ENCODE peak calls at places on chromosomes 2 and 18, in seven cellular contexts. S, D, N, B, I, H and R are unnamed samples.
A peak's percentile ranks its signal among the peaks of the same experiment; 100 is the strongest.

GRCh38 chr2:217822296-217823252 is 180.2 kb downstream of the TNS1 start:
- DNase-seq in I (no peak), S (peak; percentile 56), H (no peak), N (no peak), D (no peak), B (no peak), R (no peak)

GRCh38 chr2:185934232-185934631 is 195.6 kb downstream of the FSIP2 start:
- DNase-seq in B (no peak), N (no peak), H (no peak), D (no peak), S (no peak), I (no peak), R (no peak)

GRCh38 chr2:170848587-170848986 is 31.9 kb downstream of the GAD1 start:
- DNase-seq in H (no peak), N (no peak), D (no peak), B (no peak), I (no peak), S (peak; percentile 59), R (peak; percentile 16)

GRCh38 chr18:37565138-37565984 is at the start of gene CELF4:
- DNase-seq in D (no peak), H (peak; percentile 3), S (peak; percentile 55), I (no peak), B (no peak), N (peak; percentile 38), R (no peak)

GRCh38 chr18:23850215-23850614 is 161.0 kb downstream of the LAMA3 start:
- DNase-seq in D (no peak), N (no peak), B (no peak), I (no peak), S (no peak), H (no peak), R (no peak)

GRCh38 chr2:180015951-180016709 is 9.0 kb upstream of the CWC22 start:
- DNase-seq in H (no peak), N (no peak), I (no peak), D (no peak), S (peak; percentile 28), B (no peak), R (peak; percentile 85)

GRCh38 chr2:16195681-16196070 is 255.3 kb downstream of the MYCN start:
- DNase-seq in H (no peak), N (no peak), B (no peak), I (no peak), S (no peak), D (no peak), R (no peak)

GRCh38 chr2:68357608-68358337 is 7.3 kb upstream of the PLEK start:
- DNase-seq in N (peak; percentile 21), B (no peak), I (peak; percentile 48), H (peak; percentile 67), S (peak; percentile 47), D (no peak), R (peak; percentile 75)

GRCh38 chr2:68336192-68336591 is 16.4 kb upstream of the CNRIP1 start:
- DNase-seq in I (no peak), D (no peak), S (peak; percentile 28), B (no peak), H (no peak), N (no peak), R (peak; percentile 79)

GRCh38 chr2:119486886-119487285 is 37.4 kb downstream of the SCTR start:
- DNase-seq in H (peak; percentile 44), I (no peak), N (peak; percentile 7), D (no peak), B (no peak), S (no peak), R (no peak)